ENCODE peak calls at places on chromosomes 13 and 19, in four cellular contexts. D is breast epithelium; N is BE2C; A is CD4-positive, alpha-beta memory T cell. J is an unnamed sample.
A peak's percentile ranks its signal among the peaks of the same experiment; 100 is the strongest.

GRCh38 chr19:35462476-35462953 is 14.5 kb downstream of the FFAR2 start:
- DNase-seq in A (peak; percentile 90), D (no peak), N (no peak), J (no peak)

GRCh38 chr19:39135701-39136100 is 10.1 kb downstream of the PAK4 start:
- DNase-seq in N (no peak), D (no peak), A (no peak), J (no peak)

GRCh38 chr13:34863360-34864135 is 78.5 kb upstream of the NBEA start:
- DNase-seq in D (no peak), A (no peak), N (no peak), J (no peak)

GRCh38 chr13:85806553-85807175 is 7.4 kb upstream of the SLITRK6 start:
- DNase-seq in N (no peak), D (no peak), A (peak; percentile 17), J (no peak)

GRCh38 chr19:8302357-8302691 is 5.8 kb downstream of the CD320 start:
- DNase-seq in A (no peak), N (peak; percentile 29), D (peak; percentile 15), J (no peak)

GRCh38 chr13:72255908-72256307 is 388.9 kb upstream of the DACH1 start:
- DNase-seq in A (no peak), N (peak; percentile 67), D (no peak), J (no peak)

GRCh38 chr13:113837554-113838355 is 26.1 kb downstream of the GAS6 start:
- DNase-seq in D (peak; percentile 96), A (no peak), N (peak; percentile 90), J (peak; percentile 97)

GRCh38 chr19:10927691-10928562 is 512 bp downstream of the YIPF2 start:
- DNase-seq in N (no peak), D (no peak), A (no peak), J (no peak)

GRCh38 chr19:58123354-58123753 is 25.3 kb upstream of the ZSCAN18 start:
- DNase-seq in A (no peak), D (no peak), N (no peak), J (no peak)

GRCh38 chr13:95191821-95192220 is 109.4 kb downstream of the ABCC4 start:
- DNase-seq in A (peak; percentile 37), D (no peak), N (peak; percentile 92), J (no peak)

GRCh38 chr19:5049561-5049960 is 80.6 kb downstream of the KDM4B start:
- DNase-seq in A (no peak), D (no peak), N (no peak), J (no peak)

GRCh38 chr19:49805822-49806612 is 7.1 kb downstream of the FUZ start:
- DNase-seq in A (no peak), D (no peak), N (no peak), J (no peak)

GRCh38 chr13:73684286-73684685 is 449.9 kb downstream of the KLF12 start:
- DNase-seq in A (no peak), N (no peak), D (peak; percentile 23), J (no peak)

GRCh38 chr13:89925107-89925506 is 1422.4 kb upstream of the MIR17HG start:
- DNase-seq in N (peak; percentile 57), A (no peak), D (no peak), J (no peak)

GRCh38 chr13:102913924-102914628 is 68.2 kb downstream of the ERCC5 start:
- DNase-seq in A (no peak), N (no peak), D (peak; percentile 47), J (no peak)

GRCh38 chr19:47142779-47143178 is 12.1 kb downstream of the SAE1 start:
- DNase-seq in N (no peak), D (no peak), A (no peak), J (no peak)

GRCh38 chr19:30719991-30720329 is 347.8 kb downstream of the ZNF536 start:
- DNase-seq in A (no peak), N (peak; percentile 44), D (no peak), J (no peak)

GRCh38 chr19:11480927-11481776 is at the start of gene ELAVL3:
- DNase-seq in D (no peak), A (no peak), N (peak; percentile 83), J (no peak)

GRCh38 chr19:6378036-6378435 is 2.3 kb upstream of the PSPN start:
- DNase-seq in N (no peak), A (no peak), D (peak; percentile 58), J (no peak)

GRCh38 chr19:42356686-42357085 is 31.3 kb downstream of the MEGF8 start:
- DNase-seq in A (no peak), D (no peak), N (no peak), J (no peak)

GRCh38 chr19:29294343-29294811 is 81.4 kb upstream of the UQCRFS1 start:
- DNase-seq in N (no peak), D (no peak), A (no peak), J (no peak)

GRCh38 chr19:27770095-27770494 is 1442.9 kb downstream of the UQCRFS1 start:
- DNase-seq in N (no peak), A (no peak), D (no peak), J (peak; percentile 9)

GRCh38 chr13:100650321-100650720 is 24.3 kb downstream of the TMTC4 start:
- DNase-seq in A (no peak), N (no peak), D (no peak), J (no peak)

GRCh38 chr19:4909897-4910593 is 744 bp downstream of the UHRF1 start:
- DNase-seq in A (peak; percentile 93), D (peak; percentile 90), N (peak; percentile 96), J (peak; percentile 87)

GRCh38 chr13:39749528-39749927 is 94.1 kb downstream of the COG6 start:
- DNase-seq in A (no peak), N (no peak), D (no peak), J (no peak)

GRCh38 chr13:82749551-82749950 is 1132.7 kb downstream of the SLITRK1 start:
- DNase-seq in N (no peak), D (no peak), A (no peak), J (no peak)

GRCh38 chr19:13507053-13507611 is 853 bp upstream of the CACNA1A start:
- DNase-seq in N (no peak), D (no peak), A (no peak), J (no peak)

GRCh38 chr19:2461751-2462634 is 5.2 kb upstream of the LMNB2 start:
- DNase-seq in D (no peak), A (peak; percentile 35), N (peak; percentile 69), J (no peak)

GRCh38 chr19:54530866-54531265 is 28.2 kb downstream of the LAIR2 start:
- DNase-seq in A (no peak), D (no peak), N (no peak), J (no peak)

GRCh38 chr13:80497007-80497406 is 156.1 kb upstream of the SPRY2 start:
- DNase-seq in D (no peak), A (no peak), N (peak; percentile 37), J (no peak)

GRCh38 chr19:54995561-54995960 is 29.4 kb downstream of the NLRP2 start:
- DNase-seq in A (no peak), N (no peak), D (no peak), J (no peak)

GRCh38 chr13:98541701-98542203 is 35.2 kb downstream of the STK24 start:
- DNase-seq in A (no peak), D (no peak), N (peak; percentile 35), J (no peak)

GRCh38 chr13:98542568-98543379 is 34.1 kb downstream of the STK24 start:
- DNase-seq in A (no peak), N (no peak), D (no peak), J (no peak)

GRCh38 chr13:98539655-98540054 is 37.3 kb downstream of the STK24 start:
- DNase-seq in D (no peak), N (no peak), A (no peak), J (no peak)

GRCh38 chr13:98541211-98541610 is 35.7 kb downstream of the STK24 start:
- DNase-seq in D (no peak), A (no peak), N (no peak), J (no peak)

GRCh38 chr13:98540476-98540875 is 36.4 kb downstream of the STK24 start:
- DNase-seq in N (no peak), A (no peak), D (no peak), J (no peak)
- H3K4me3 ChIP-seq in N (no peak overlapping the region), A (no peak overlapping the region), D (no peak overlapping the region), J (no peak overlapping the region)

DNA sequence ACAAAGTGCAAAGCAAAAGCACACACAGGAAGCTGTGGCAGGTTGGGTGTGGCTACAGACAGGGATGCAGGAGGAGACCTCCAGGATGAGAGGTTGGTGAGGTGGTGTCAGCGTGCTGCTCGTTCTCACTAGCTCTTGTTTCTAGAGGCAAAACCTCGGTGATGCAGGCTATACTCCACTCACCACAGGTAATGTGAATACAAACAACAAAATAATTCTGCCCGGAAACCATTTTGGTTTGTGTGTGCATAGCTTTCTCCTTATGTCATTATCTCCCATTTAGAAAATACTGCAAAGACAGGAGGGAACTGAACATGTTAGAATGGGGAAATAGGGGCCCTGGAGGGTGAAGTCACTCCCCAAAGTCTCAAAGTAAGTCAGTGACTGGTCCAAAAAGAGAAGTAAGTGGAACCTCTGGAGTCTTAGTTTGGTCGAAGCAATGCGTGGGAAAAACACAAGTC is 9.4 kb downstream of the LCP1 start:
- DNase-seq in N (no peak), D (no peak), A (peak; percentile 85), J (no peak)
- H3K4me3 ChIP-seq in N (no peak overlapping the region), D (no peak overlapping the region), A (peak overlapping the region; percentile 43), J (no peak overlapping the region)

GRCh38 chr13:20191902-20192469 is 752 bp downstream of the GJB2 start:
- DNase-seq in N (no peak), D (no peak), A (peak; percentile 11), J (peak; percentile 38)

GRCh38 chr13:20190481-20191310 is 2.0 kb downstream of the GJB2 start:
- DNase-seq in A (no peak), N (no peak), D (no peak), J (peak; percentile 21)

GRCh38 chr13:20192470-20193141 is at the start of gene GJB2:
- DNase-seq in D (no peak), N (no peak), A (peak; percentile 15), J (peak; percentile 17)

GRCh38 chr13:20193142-20193923 is 595 bp upstream of the GJB2 start:
- DNase-seq in A (peak; percentile 23), D (no peak), N (no peak), J (peak; percentile 64)

GRCh38 chr13:20191311-20191901 is 1.3 kb downstream of the GJB2 start:
- DNase-seq in A (no peak), N (no peak), D (no peak), J (peak; percentile 62)
- H3K4me3 ChIP-seq in A (no peak overlapping the region), N (no peak overlapping the region), D (peak overlapping the region; percentile 53), J (peak overlapping the region; percentile 75)

DNA sequence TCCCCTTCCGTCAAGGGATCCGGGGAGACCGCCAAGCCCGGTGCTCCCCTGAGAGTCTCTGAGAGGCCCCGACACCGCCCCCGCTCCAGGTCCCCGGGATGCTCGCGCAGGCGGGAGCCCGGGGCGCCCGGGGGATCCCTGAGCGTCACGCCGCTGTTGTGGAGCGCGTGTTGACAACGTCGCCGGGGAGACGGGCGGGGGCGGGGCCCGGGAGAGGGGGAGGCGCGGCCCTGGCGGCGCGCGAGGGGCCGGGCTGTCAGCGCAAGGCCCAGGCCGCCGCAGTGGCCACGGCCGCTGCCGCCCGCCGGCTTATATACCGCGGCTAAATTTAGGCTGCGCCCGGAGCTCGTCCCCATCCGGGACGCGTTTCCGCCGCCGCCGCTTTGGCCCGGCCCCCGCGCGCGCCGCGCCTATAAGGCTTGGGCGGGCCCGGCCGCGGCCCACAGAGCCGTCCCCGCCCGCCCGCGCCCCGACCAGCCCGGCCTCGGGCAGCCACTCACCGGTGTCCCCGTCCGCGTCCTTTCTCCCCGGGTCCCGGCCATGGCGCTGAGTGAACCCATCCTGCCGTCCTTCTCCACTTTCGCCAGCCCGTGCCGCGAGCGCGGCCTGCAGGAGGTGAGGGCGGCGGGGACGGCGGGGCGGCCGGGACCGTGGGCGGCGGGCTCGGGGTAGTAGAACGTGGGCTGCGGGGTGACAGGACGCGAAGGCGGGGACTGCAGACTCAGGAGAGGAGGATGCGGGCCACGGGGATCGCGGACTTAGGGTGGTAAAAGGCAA is at the start of gene KLF2:
- DNase-seq in A (peak; percentile 95), N (peak; percentile 80), D (peak; percentile 85), J (peak; percentile 98)
- H3K4me3 ChIP-seq in A (peak within 1 kb of the TSS; percentile 100), N (peak within 1 kb of the TSS; percentile 16), D (peak within 1 kb of the TSS; percentile 80), J (peak within 1 kb of the TSS; percentile 87)

J was measured in coronary artery.